ENCODE peak calls at places on chromosome 14, in five cellular contexts. Z, J, K, U and A are unnamed samples.
A peak's percentile ranks its signal among the peaks of the same experiment; 100 is the strongest.

GRCh38 chr14:37122288-37122687 is 50.1 kb downstream of the SLC25A21 start:
- DNase-seq in K (no peak), J (no peak), U (peak; percentile 25), Z (no peak), A (peak; percentile 12)

GRCh38 chr14:38387821-38388220 is 131.9 kb upstream of the CLEC14A start:
- DNase-seq in J (no peak), U (no peak), Z (no peak), K (no peak), A (no peak)

GRCh38 chr14:104073764-104074163 is 11.7 kb upstream of the ASPG start:
- DNase-seq in K (peak; percentile 13), Z (no peak), J (no peak), U (no peak), A (no peak)

GRCh38 chr14:68842298-68842697 is 49.4 kb upstream of the ZFP36L1 start:
- DNase-seq in J (no peak), U (no peak), Z (no peak), K (no peak), A (no peak)

GRCh38 chr14:66444271-66444987 is 41.7 kb upstream of the CCDC196 start:
- DNase-seq in Z (no peak), K (no peak), J (no peak), U (peak; percentile 4), A (peak; percentile 49)

GRCh38 chr14:103521438-103521961 is 1.1 kb downstream of the CKB start:
- DNase-seq in J (no peak), Z (no peak), U (no peak), K (no peak), A (no peak)

GRCh38 chr14:35847636-35848035 is 21.5 kb downstream of the BRMS1L start:
- DNase-seq in K (no peak), Z (no peak), U (no peak), J (no peak), A (no peak)

GRCh38 chr14:86640288-86640687 is 1110.3 kb downstream of the FLRT2 start:
- DNase-seq in U (no peak), Z (no peak), J (no peak), K (no peak), A (no peak)

GRCh38 chr14:64762044-64763034 is 58.1 kb downstream of the PLEKHG3 start:
- DNase-seq in Z (peak; percentile 62), U (peak; percentile 98), J (peak; percentile 52), K (no peak), A (peak; percentile 31)

GRCh38 chr14:100282083-100282350 is 24.2 kb downstream of the SLC25A29 start:
- DNase-seq in U (no peak), K (no peak), Z (no peak), J (no peak), A (no peak)

GRCh38 chr14:52860910-52861309 is 69.5 kb upstream of the GNPNAT1 start:
- DNase-seq in K (no peak), Z (no peak), J (no peak), U (no peak), A (no peak)

GRCh38 chr14:105207460-105207901 is 26.4 kb upstream of the NUDT14 start:
- DNase-seq in K (no peak), J (no peak), Z (no peak), U (no peak), A (no peak)

GRCh38 chr14:64725360-64725815 is 21.2 kb downstream of the PLEKHG3 start:
- DNase-seq in U (no peak), Z (no peak), K (no peak), J (no peak), A (no peak)

GRCh38 chr14:105855893-105856675 is 329.7 kb downstream of the TMEM121 start:
- DNase-seq in K (no peak), U (no peak), J (peak; percentile 25), Z (no peak), A (no peak)

GRCh38 chr14:45807187-45807586 is 554.2 kb upstream of the MIS18BP1 start:
- DNase-seq in Z (no peak), K (no peak), U (no peak), J (no peak), A (no peak)

GRCh38 chr14:32933623-32933942 is 5.1 kb upstream of the NPAS3 start:
- DNase-seq in J (no peak), U (peak; percentile 24), Z (no peak), K (no peak), A (peak; percentile 22)

GRCh38 chr14:90446405-90446804 is 49.6 kb downstream of the CALM1 start:
- DNase-seq in J (no peak), U (no peak), K (no peak), Z (no peak), A (no peak)

GRCh38 chr14:104240426-104241157 is 102.2 kb downstream of the KIF26A start:
- DNase-seq in U (no peak), K (no peak), J (no peak), Z (no peak), A (no peak)

GRCh38 chr14:100471451-100472093 is 115.6 kb downstream of the BEGAIN start:
- DNase-seq in U (no peak), K (no peak), Z (no peak), J (no peak), A (no peak)

GRCh38 chr14:54703082-54703481 is 136.2 kb downstream of the SAMD4A start:
- DNase-seq in Z (no peak), K (no peak), U (no peak), J (no peak), A (no peak)

GRCh38 chr14:36582011-36582873 is at the start of gene NKX2-8:
- DNase-seq in J (no peak), U (no peak), Z (no peak), K (no peak), A (no peak)

GRCh38 chr14:104819361-104819771 is 18.5 kb downstream of the ZBTB42 start:
- DNase-seq in K (no peak), U (no peak), Z (no peak), J (no peak), A (no peak)

GRCh38 chr14:68523994-68524725 is 268.7 kb downstream of the ZFP36L1 start:
- DNase-seq in J (no peak), U (peak; percentile 77), K (no peak), Z (no peak), A (peak; percentile 72)

GRCh38 chr14:69710378-69710777 is 56.6 kb upstream of the SRSF5 start:
- DNase-seq in J (no peak), Z (no peak), U (no peak), K (no peak), A (no peak)

GRCh38 chr14:50000215-50001145 is 107.6 kb downstream of the ARF6 start:
- DNase-seq in J (peak; percentile 39), Z (peak; percentile 69), K (peak; percentile 94), U (peak; percentile 91), A (peak; percentile 93)

GRCh38 chr14:57818511-57818910 is 47.4 kb downstream of the SLC35F4 start:
- DNase-seq in K (no peak), Z (no peak), J (no peak), U (no peak), A (no peak)

GRCh38 chr14:24436355-24437019 is 6.1 kb downstream of the SDR39U1 start:
- DNase-seq in K (peak; percentile 74), U (peak; percentile 91), J (peak; percentile 84), Z (no peak), A (peak; percentile 76)

GRCh38 chr14:37550511-37550910 is 44.5 kb downstream of the FOXA1 start:
- DNase-seq in K (no peak), J (no peak), U (peak; percentile 70), Z (peak; percentile 23), A (peak; percentile 84)

GRCh38 chr14:84864582-84865271 is 665.2 kb upstream of the FLRT2 start:
- DNase-seq in K (no peak), Z (no peak), J (no peak), U (no peak), A (no peak)